ENCODE peak calls at places on chromosome 17, in seven cellular contexts. T, B, V, N, G, U and C are unnamed samples.

GRCh38 chr17:81018044-81018802 is 16.7 kb upstream of the BAIAP2 start:
- DNase-seq in T (no peak), B (peak; percentile 83), V (peak; percentile 21), N (no peak), G (peak; percentile 33), U (no peak), C (no peak)

GRCh38 chr17:48490391-48491026 is 40.3 kb downstream of the HOXB1 start:
- DNase-seq in T (no peak), B (no peak), V (no peak), N (no peak), G (no peak), U (no peak), C (no peak)

GRCh38 chr17:78383725-78384471 is 5.4 kb downstream of the PGS1 start:
- DNase-seq in T (no peak), B (peak; percentile 95), V (no peak), N (no peak), G (no peak), U (peak; percentile 11), C (peak; percentile 95)

GRCh38 chr17:8375738-8376259 is 705 bp downstream of the KRABD2 start:
- DNase-seq in T (peak; percentile 28), B (no peak), V (no peak), N (peak; percentile 14), G (no peak), U (no peak), C (no peak)

GRCh38 chr17:19250421-19251141 is 13.4 kb downstream of the EPN2 start:
- DNase-seq in T (no peak), B (no peak), V (no peak), N (peak; percentile 80), G (no peak), U (no peak), C (no peak)

GRCh38 chr17:73291260-73291801 is 20.5 kb downstream of the CDC42EP4 start:
- DNase-seq in T (no peak), B (no peak), V (no peak), N (no peak), G (no peak), U (no peak), C (peak; percentile 84)

GRCh38 chr17:3965123-3965800 is 1.0 kb upstream of the ATP2A3 start:
- DNase-seq in T (peak; percentile 73), B (peak; percentile 73), V (peak; percentile 58), N (peak; percentile 8), G (peak; percentile 70), U (peak; percentile 34), C (no peak)

GRCh38 chr17:76265624-76266243 is 586 bp downstream of the UBALD2 start:
- DNase-seq in T (peak; percentile 70), B (no peak), V (peak; percentile 57), N (peak; percentile 35), G (peak; percentile 47), U (peak; percentile 30), C (peak; percentile 42)